ENCODE peak calls at places on chromosomes 4 and X, in seven cellular contexts. N is PC-3, V is esophagus squamous epithelium, U is pancreas, H is endodermal cell, P is mesenchymal stem cell, K is mammary epithelial cell. G is an unnamed sample.

GRCh38 chr4:99762728-99763127 is 53.9 kb upstream of the DAPP1 start:
- DNase-seq in N (no peak), V (no peak), U (no peak), H (no peak), P (no peak), K (no peak), G (no peak)

GRCh38 chrX:153870791-153871360 is 15.1 kb downstream of the L1CAM start:
- DNase-seq in N (no peak), V (no peak), U (no peak), H (no peak), P (no peak), K (no peak), G (no peak)

GRCh38 chrX:80879143-80879542 is 69.5 kb upstream of the BRWD3 start:
- DNase-seq in N (peak; percentile 14), V (no peak), U (peak; percentile 42), H (no peak), P (no peak), K (no peak), G (no peak)

GRCh38 chrX:136754641-136755040 is 26.1 kb downstream of the ARHGEF6 start:
- DNase-seq in N (no peak), V (no peak), U (no peak), H (peak; percentile 54), P (no peak), K (no peak), G (no peak)

GRCh38 chr4:87849612-87850011 is 16.8 kb downstream of the MEPE start:
- DNase-seq in N (no peak), V (no peak), U (no peak), H (no peak), P (peak; percentile 65), K (no peak), G (no peak)

GRCh38 chr4:141473026-141473540 is 163.3 kb upstream of the IL15 start:
- DNase-seq in N (no peak), V (no peak), U (no peak), H (no peak), P (no peak), K (no peak), G (no peak)

GRCh38 chrX:8848921-8849320 is 47.7 kb upstream of the FAM9A start:
- DNase-seq in N (peak; percentile 50), V (no peak), U (no peak), H (no peak), P (no peak), K (peak; percentile 2), G (no peak)

GRCh38 chr4:89197920-89198319 is 86.6 kb downstream of the TIGD2 start:
- DNase-seq in N (no peak), V (no peak), U (no peak), H (no peak), P (no peak), K (no peak), G (no peak)

GRCh38 chr4:184231573-184231972 is 13.9 kb upstream of the ENPP6 start:
- DNase-seq in N (no peak), V (no peak), U (no peak), H (no peak), P (no peak), K (no peak), G (no peak)

GRCh38 chr4:103046416-103047290 is 27.1 kb upstream of the SLC9B1 start:
- DNase-seq in N (peak; percentile 59), V (no peak), U (peak; percentile 25), H (peak; percentile 68), P (peak; percentile 59), K (peak; percentile 10), G (no peak)

GRCh38 chrX:20361081-20361889 is 94.6 kb upstream of the RPS6KA3 start:
- DNase-seq in N (no peak), V (no peak), U (no peak), H (no peak), P (peak; percentile 52), K (no peak), G (no peak)

GRCh38 chr4:147801820-147802219 is 69.9 kb downstream of the ARHGAP10 start:
- DNase-seq in N (no peak), V (no peak), U (no peak), H (no peak), P (no peak), K (no peak), G (no peak)

GRCh38 chr4:6771229-6771671 is 11.3 kb upstream of the KIAA0232 start:
- DNase-seq in N (no peak), V (no peak), U (peak; percentile 29), H (no peak), P (peak; percentile 56), K (peak; percentile 56), G (no peak)

GRCh38 chrX:143500751-143501150 is 16.5 kb downstream of the SPANXN3 start:
- DNase-seq in N (peak; percentile 39), V (no peak), U (no peak), H (no peak), P (no peak), K (no peak), G (no peak)

GRCh38 chrX:124507276-124507675 is 160.9 kb downstream of the SH2D1A start:
- DNase-seq in N (peak; percentile 79), V (no peak), U (no peak), H (no peak), P (peak; percentile 51), K (peak; percentile 42), G (no peak)

GRCh38 chr4:3340703-3341088 is 47.9 kb downstream of the RGS12 start:
- DNase-seq in N (peak; percentile 17), V (no peak), U (peak; percentile 89), H (no peak), P (no peak), K (peak; percentile 7), G (no peak)

GRCh38 chr4:76498550-76498949 is 63.5 kb downstream of the SHROOM3 start:
- DNase-seq in N (no peak), V (no peak), U (no peak), H (no peak), P (no peak), K (no peak), G (no peak)

GRCh38 chr4:76836860-76837564 is 60.9 kb downstream of the SOWAHB start:
- DNase-seq in N (no peak), V (no peak), U (no peak), H (no peak), P (peak; percentile 17), K (no peak), G (no peak)

GRCh38 chrX:150577174-150577573 is 8.8 kb downstream of the MTM1 start:
- DNase-seq in N (peak; percentile 35), V (no peak), U (no peak), H (no peak), P (no peak), K (no peak), G (no peak)

GRCh38 chr4:17152941-17153340 is 254.5 kb upstream of the LDB2 start:
- DNase-seq in N (no peak), V (no peak), U (no peak), H (no peak), P (no peak), K (no peak), G (no peak)

GRCh38 chrX:68878977-68879376 is 50.2 kb downstream of the EFNB1 start:
- DNase-seq in N (no peak), V (no peak), U (no peak), H (no peak), P (no peak), K (peak; percentile 85), G (no peak)

GRCh38 chrX:78109458-78109857 is 5.4 kb downstream of the PGK1 start:
- DNase-seq in N (no peak), V (no peak), U (no peak), H (no peak), P (no peak), K (no peak), G (no peak)

GRCh38 chrX:78105944-78106650 is 2.0 kb downstream of the PGK1 start:
- DNase-seq in N (no peak), V (no peak), U (no peak), H (no peak), P (no peak), K (no peak), G (no peak)

GRCh38 chrX:78106651-78106986 is 2.6 kb downstream of the PGK1 start:
- DNase-seq in N (no peak), V (no peak), U (no peak), H (no peak), P (no peak), K (no peak), G (no peak)

GRCh38 chrX:78116365-78116764 is 12.3 kb downstream of the PGK1 start:
- DNase-seq in N (no peak), V (no peak), U (no peak), H (no peak), P (no peak), K (no peak), G (no peak)

DNA sequence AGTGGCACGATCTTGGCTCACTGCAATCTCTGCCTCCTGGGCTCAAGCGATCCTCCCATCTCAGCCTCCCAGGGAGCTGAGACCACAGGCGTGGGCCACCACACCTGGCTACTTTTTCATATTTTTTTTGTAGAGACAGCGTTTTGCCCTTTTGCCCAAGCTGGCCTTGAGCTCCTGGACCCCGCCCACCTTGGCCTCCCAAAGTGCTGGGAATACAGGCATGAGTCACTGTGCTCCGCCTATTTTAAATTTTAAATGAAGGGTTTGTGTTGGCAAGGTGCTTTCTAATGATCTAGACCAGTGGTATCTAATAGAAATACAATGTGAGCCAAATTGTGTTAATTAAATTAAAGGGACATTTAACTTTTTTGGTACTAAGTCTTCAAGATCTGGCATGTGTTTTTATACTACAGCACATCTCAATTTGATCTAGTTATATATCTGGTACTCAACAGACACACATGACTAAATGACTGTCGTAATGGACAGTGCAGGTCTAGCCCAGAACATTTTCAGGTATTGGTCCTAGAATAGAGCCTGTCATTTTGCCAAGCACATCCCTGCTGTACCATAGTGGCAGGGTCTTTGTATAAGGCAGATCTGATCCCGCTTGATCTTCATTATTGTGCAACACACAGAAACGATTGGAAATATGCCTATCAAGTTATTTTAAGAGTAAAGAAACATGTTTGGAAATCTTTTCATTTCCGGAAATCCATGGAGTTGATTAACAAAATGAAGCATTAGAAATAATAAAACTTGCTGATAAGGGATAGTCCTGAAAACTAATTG is 7.3 kb downstream of the PGK1 start:
- DNase-seq in N (no peak), V (no peak), U (peak; percentile 21), H (no peak), P (no peak), K (no peak), G (no peak)
- H3K4me3 ChIP-seq in N (no peak overlapping the region), V (no peak overlapping the region), U (no peak overlapping the region), H (no peak overlapping the region), P (no peak overlapping the region), K (no peak overlapping the region), G (no peak overlapping the region)

DNA sequence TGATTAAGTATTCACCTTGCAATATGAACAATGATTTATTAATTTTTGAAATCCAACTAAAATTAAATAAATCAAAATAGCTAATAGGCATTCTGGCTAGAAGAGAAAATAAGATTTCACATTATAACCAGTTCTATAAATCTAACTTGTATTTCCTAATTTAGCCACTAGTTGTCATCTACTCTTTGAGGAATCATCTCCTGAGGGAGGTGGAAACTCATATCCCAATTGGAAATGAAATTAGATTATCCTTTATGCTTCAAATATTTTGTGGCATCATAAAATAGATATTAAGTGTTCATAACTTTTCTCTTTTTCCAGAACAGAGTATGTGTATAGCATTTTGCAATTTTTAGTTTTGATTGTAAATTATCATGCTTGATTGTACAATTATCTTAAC is 558.5 kb upstream of the DIAPH2 start:
- DNase-seq in N (peak; percentile 28), V (no peak), U (no peak), H (no peak), P (no peak), K (no peak), G (no peak)
- H3K9me3 ChIP-seq in N (no peaks in the 10 kb centered on the region), V (no peaks in the 10 kb centered on the region), U (no peaks in the 10 kb centered on the region), H (no peaks in the 10 kb centered on the region), P (no peaks in the 10 kb centered on the region), K (no peaks in the 10 kb centered on the region), G (no peaks in the 10 kb centered on the region)

GRCh38 chr4:179941911-179942310 is 2301.3 kb upstream of the TENM3 start:
- DNase-seq in N (no peak), V (no peak), U (no peak), H (no peak), P (no peak), K (no peak), G (no peak)
- H3K27ac ChIP-seq in N (no peak overlapping the region), V (no peak overlapping the region), U (no peak overlapping the region), H (no peak overlapping the region), P (no peak overlapping the region), K (no peak overlapping the region), G (no peak overlapping the region)

GRCh38 chr4:133150643-133151300 is 1.7 kb downstream of the PCDH10 start:
- DNase-seq in N (no peak), V (no peak), U (no peak), H (peak; percentile 80), P (peak; percentile 38), K (no peak), G (no peak)
- H3K4me3 ChIP-seq in N (no peak overlapping the region), V (peak overlapping the region; percentile 54), U (peak overlapping the region; percentile 0), H (peak overlapping the region; percentile 98), P (peak overlapping the region; percentile 85), K (no peak overlapping the region), G (peak overlapping the region; percentile 69)

G was measured in AG04450.